ENCODE peak calls at places on chromosomes 16 and 17, in five cellular contexts. Y, K, Q, C and L are unnamed samples. For H3K9me3, the result is how much of the 10 kb centered on the place peaks cover.

GRCh38 chr17:60604686-60605334 is 4.8 kb downstream of the PPM1D start:
- DNase-seq in Y (peak), K (peak), Q (no peak), C (peak), L (no peak)

GRCh38 chr17:83057793-83058477 is 21.5 kb upstream of the METRNL start:
- DNase-seq in Y (no peak), K (no peak), Q (no peak), C (no peak), L (no peak)

GRCh38 chr16:67862623-67863583 is 9.9 kb upstream of the EDC4 start:
- DNase-seq in Y (no peak), K (peak), Q (no peak), C (peak), L (no peak)

GRCh38 chr17:31926100-31926729 is 10.6 kb upstream of the SUZ12 start:
- DNase-seq in Y (no peak), K (no peak), Q (no peak), C (no peak), L (no peak)

GRCh38 chr17:77833769-77834168 is 124.7 kb upstream of the TNRC6C start:
- DNase-seq in Y (no peak), K (no peak), Q (no peak), C (no peak), L (no peak)

GRCh38 chr17:74429604-74430384 is 2.1 kb upstream of the GPRC5C start:
- DNase-seq in Y (no peak), K (no peak), Q (no peak), C (no peak), L (peak)

GRCh38 chr16:74868035-74868434 is 93.4 kb upstream of the FA2H start:
- DNase-seq in Y (no peak), K (no peak), Q (no peak), C (no peak), L (no peak)

GRCh38 chr17:17264430-17264829 is 16.6 kb downstream of the COPS3 start:
- DNase-seq in Y (no peak), K (no peak), Q (no peak), C (no peak), L (no peak)

GRCh38 chr16:78562650-78563049 is 463.2 kb downstream of the WWOX start:
- DNase-seq in Y (no peak), K (no peak), Q (no peak), C (no peak), L (no peak)

GRCh38 chr16:8628981-8629725 is 7.7 kb downstream of the METTL22 start:
- DNase-seq in Y (no peak), K (no peak), Q (no peak), C (no peak), L (no peak)

GRCh38 chr16:87713469-87714229 is 52.1 kb downstream of the KLHDC4 start:
- DNase-seq in Y (no peak), K (no peak), Q (no peak), C (no peak), L (no peak)

GRCh38 chr17:47201168-47201567 is 8.0 kb upstream of the MYL4 start:
- DNase-seq in Y (no peak), K (no peak), Q (no peak), C (no peak), L (peak)

GRCh38 chr17:35740997-35741931 is 9.8 kb downstream of the RASL10B start:
- DNase-seq in Y (no peak), K (no peak), Q (no peak), C (no peak), L (no peak)

GRCh38 chr17:68909066-68909465 is 46.1 kb downstream of the ABCA8 start:
- DNase-seq in Y (peak), K (peak), Q (peak), C (peak), L (peak)

GRCh38 chr17:60857521-60857920 is 179.9 kb downstream of the BCAS3 start:
- DNase-seq in Y (no peak), K (no peak), Q (no peak), C (no peak), L (no peak)

GRCh38 chr16:76176616-76177015 is 100.6 kb upstream of the CNTNAP4 start:
- DNase-seq in Y (no peak), K (no peak), Q (no peak), C (no peak), L (no peak)

GRCh38 chr16:12062343-12063003 is 85.9 kb downstream of the SNX29 start:
- DNase-seq in Y (peak), K (peak), Q (no peak), C (peak), L (no peak)

GRCh38 chr16:87325480-87325879 is 8.3 kb upstream of the C16orf95 start:
- DNase-seq in Y (no peak), K (peak), Q (no peak), C (no peak), L (no peak)

GRCh38 chr17:4438162-4438944 is 4.6 kb downstream of the SPNS3 start:
- DNase-seq in Y (no peak), K (no peak), Q (no peak), C (no peak), L (no peak)

DNA sequence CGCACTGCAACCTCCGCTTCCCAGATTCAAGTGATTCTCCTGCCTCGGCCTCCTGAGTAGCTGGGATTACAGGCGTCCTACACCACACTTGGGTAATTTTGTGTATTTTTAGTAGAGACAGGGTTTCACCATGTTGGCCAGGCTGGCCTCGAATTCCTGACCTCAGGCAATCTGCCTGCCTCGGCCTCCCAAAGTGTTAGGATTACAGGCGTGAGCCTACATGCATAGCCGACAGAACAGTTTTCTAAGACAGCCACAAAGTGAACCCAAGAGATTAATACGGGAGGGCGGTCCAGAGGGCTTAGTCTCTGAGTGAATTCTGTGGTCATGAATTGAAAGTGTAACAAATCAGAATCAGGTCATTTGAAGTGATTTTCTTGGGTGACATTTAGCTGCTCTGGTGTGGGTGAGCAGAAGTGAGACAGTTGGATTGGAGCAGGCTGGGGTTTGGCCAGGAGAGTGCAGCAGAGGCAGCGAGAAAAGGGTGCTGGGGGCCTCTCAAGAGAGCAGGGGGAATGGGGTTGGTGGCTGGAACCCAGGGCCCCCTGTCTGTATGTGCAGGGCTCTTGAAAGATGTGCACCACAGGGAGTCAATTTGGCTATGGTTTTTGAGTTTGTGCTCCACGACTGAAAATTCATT is 231.4 kb upstream of the WSCD1 start:
- DNase-seq in Y (no peak), K (no peak), Q (no peak), C (no peak), L (no peak)
- H3K9me3 ChIP-seq in Y (under half), K (under half), Q (under half), C (under half), L (under half)

DNA sequence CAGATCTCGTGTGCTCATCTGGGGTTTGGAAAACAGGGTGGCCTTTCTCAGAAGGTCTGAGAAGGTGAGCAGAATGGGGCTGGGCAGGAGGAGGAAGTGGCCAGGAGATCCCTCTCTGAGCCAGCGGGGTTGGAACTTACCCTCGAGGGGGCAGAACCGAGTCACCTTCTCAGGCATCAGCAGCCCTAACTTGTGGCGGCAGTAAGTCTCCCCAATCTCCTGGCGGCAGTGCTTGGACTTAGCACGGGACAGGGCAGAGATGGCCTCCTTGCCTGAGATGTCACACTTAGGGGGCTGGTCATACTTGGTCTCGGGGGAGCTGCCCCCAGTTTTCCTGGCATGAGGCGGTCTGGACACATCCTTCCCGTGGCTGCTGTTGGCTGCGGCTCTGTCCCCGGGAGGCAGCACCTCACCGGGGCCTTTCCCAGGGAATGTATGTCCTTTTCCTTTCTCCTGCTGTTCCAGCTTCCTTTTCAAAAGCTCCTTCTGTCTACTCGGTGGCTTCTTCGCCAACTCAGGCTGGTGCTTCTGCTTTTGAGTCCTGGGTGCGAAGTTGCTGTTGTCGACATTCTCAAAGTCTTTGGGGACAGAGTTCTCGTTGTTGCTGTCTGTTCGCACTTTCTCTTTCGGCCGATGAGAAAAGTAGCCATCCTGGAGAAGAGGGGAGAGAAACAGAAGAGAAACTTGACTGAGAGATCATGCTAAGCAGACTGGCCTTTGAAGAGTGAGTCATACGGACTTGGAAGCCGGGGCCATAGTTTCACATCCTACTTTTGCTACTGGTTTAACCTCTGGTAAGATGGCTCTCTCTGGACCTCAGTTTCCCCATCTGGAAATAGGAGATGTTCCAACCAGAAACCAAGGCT is 211.7 kb downstream of the XYLT1 start:
- DNase-seq in Y (no peak), K (peak), Q (peak), C (no peak), L (no peak)
- H3K4me2 ChIP-seq in Y (no peak), K (no peak), Q (peak), C (no peak), L (no peak)

GRCh38 chr17:71592431-71592830 is 528.4 kb upstream of the SOX9 start:
- DNase-seq in Y (no peak), K (no peak), Q (no peak), C (no peak), L (no peak)
- TF ChIP-seq CTCF in Y (no peak), K (no peak), Q (no peak), C (no peak), L (no peak)

GRCh38 chr16:35463358-35463757 is 2003.9 kb downstream of the TP53TG3F start:
- DNase-seq in Y (no peak), K (no peak), Q (no peak), C (no peak), L (no peak)
- H3K9me3 ChIP-seq in Y (under half), K (under half), Q (under half), C (under half), L (under half)

GRCh38 chr17:56975656-56976055 is 2.3 kb upstream of the SCPEP1 start:
- DNase-seq in Y (no peak), K (no peak), Q (no peak), C (no peak), L (no peak)

GRCh38 chr17:56976941-56977570 is 875 bp upstream of the SCPEP1 start:
- DNase-seq in Y (no peak), K (no peak), Q (no peak), C (no peak), L (no peak)

GRCh38 chr17:56972111-56972730 is 5.7 kb upstream of the SCPEP1 start:
- DNase-seq in Y (no peak), K (no peak), Q (no peak), C (no peak), L (no peak)

GRCh38 chr17:56973520-56973919 is 4.4 kb upstream of the SCPEP1 start:
- DNase-seq in Y (peak), K (peak), Q (no peak), C (peak), L (no peak)

GRCh38 chr17:56974055-56974454 is 3.9 kb upstream of the SCPEP1 start:
- DNase-seq in Y (no peak), K (no peak), Q (no peak), C (no peak), L (no peak)
- H3K4me2 ChIP-seq in Y (no peak), K (no peak), Q (no peak), C (no peak), L (no peak)

DNA sequence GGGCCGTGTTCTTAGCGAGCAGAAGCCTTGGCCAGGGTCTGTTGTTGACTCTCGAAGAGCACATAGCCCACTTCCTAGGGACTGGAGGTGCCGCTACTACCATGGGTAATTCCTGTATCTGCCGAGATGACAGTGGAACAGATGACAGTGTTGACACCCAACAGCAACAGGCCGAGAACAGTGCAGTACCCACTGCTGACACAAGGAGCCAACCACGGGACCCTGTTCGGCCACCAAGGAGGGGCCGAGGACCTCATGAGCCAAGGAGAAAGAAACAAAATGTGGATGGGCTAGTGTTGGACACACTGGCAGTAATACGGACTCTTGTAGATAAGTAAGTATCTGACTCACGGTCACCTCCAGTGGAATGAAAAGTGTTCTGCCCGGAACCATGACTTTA is 18.5 kb downstream of the RSPRY1 start:
- DNase-seq in Y (no peak), K (no peak), Q (no peak), C (no peak), L (no peak)
- TF ChIP-seq CTCF in Y (no peak), K (no peak), Q (no peak), C (no peak), L (no peak)

GRCh38 chr16:64907844-64908243 is 214.0 kb downstream of the CDH11 start:
- DNase-seq in Y (peak), K (peak), Q (no peak), C (peak), L (no peak)
- H3K9me3 ChIP-seq in Y (under half), K (under half), Q (under half), C (under half), L (under half)